ENCODE peak calls at places on chromosome 19, in eight cellular contexts. N, O, Y, V, S, H, Q and T are unnamed samples.

GRCh38 chr19:49145485-49146407 is 9.4 kb downstream of the HRC start:
- DNase-seq in N (peak), O (peak), Y (peak), V (peak), S (peak), H (peak), Q (peak), T (peak)

GRCh38 chr19:58560007-58560887 is 1.8 kb upstream of the UBE2M start:
- DNase-seq in N (no peak), O (no peak), Y (no peak), V (no peak), S (no peak), H (no peak), Q (no peak), T (no peak)

GRCh38 chr19:1009043-1009975 is 9.1 kb downstream of the GRIN3B start:
- DNase-seq in N (no peak), O (no peak), Y (no peak), V (no peak), S (no peak), H (no peak), Q (no peak), T (no peak)

GRCh38 chr19:1259873-1260748 is 9.0 kb upstream of the CIRBP start:
- DNase-seq in N (peak), O (no peak), Y (no peak), V (no peak), S (no peak), H (no peak), Q (peak), T (no peak)

GRCh38 chr19:3073159-3073563 is 10.9 kb upstream of the TLE5 start:
- DNase-seq in N (no peak), O (no peak), Y (no peak), V (peak), S (no peak), H (peak), Q (no peak), T (no peak)

GRCh38 chr19:47351545-47351944 is 2.4 kb downstream of the DHX34 start:
- DNase-seq in N (peak), O (no peak), Y (peak), V (peak), S (peak), H (peak), Q (no peak), T (peak)

GRCh38 chr19:58218899-58219298 is 9.8 kb upstream of the ZNF544 start:
- DNase-seq in N (peak), O (no peak), Y (no peak), V (peak), S (no peak), H (no peak), Q (peak), T (no peak)

GRCh38 chr19:30171795-30172642 is 200.2 kb upstream of the ZNF536 start:
- DNase-seq in N (no peak), O (no peak), Y (no peak), V (no peak), S (peak), H (no peak), Q (no peak), T (no peak)

GRCh38 chr19:34459614-34460013 is 21.9 kb upstream of the WTIP start:
- DNase-seq in N (no peak), O (no peak), Y (no peak), V (no peak), S (no peak), H (no peak), Q (no peak), T (no peak)

GRCh38 chr19:29528946-29529645 is 3.3 kb downstream of the VSTM2B start:
- DNase-seq in N (peak), O (no peak), Y (no peak), V (peak), S (no peak), H (no peak), Q (no peak), T (no peak)

GRCh38 chr19:37251308-37252229 is 33.6 kb downstream of the ZNF383 start:
- DNase-seq in N (no peak), O (peak), Y (no peak), V (peak), S (peak), H (peak), Q (peak), T (peak)

GRCh38 chr19:31725051-31725450 is 375.8 kb upstream of the TSHZ3 start:
- DNase-seq in N (no peak), O (no peak), Y (no peak), V (no peak), S (no peak), H (peak), Q (no peak), T (no peak)

GRCh38 chr19:56141416-56141992 is 417 bp downstream of the ZNF444 start:
- DNase-seq in N (peak), O (no peak), Y (no peak), V (no peak), S (peak), H (no peak), Q (peak), T (no peak)

GRCh38 chr19:32224371-32225244 is 120.8 kb upstream of the ZNF507 start:
- DNase-seq in N (peak), O (peak), Y (peak), V (no peak), S (peak), H (peak), Q (peak), T (peak)

GRCh38 chr19:1874554-1875185 is 10.6 kb downstream of the ABHD17A start:
- DNase-seq in N (peak), O (no peak), Y (no peak), V (peak), S (no peak), H (no peak), Q (no peak), T (no peak)

GRCh38 chr19:49496574-49497008 is 357 bp downstream of the RPS11 start:
- DNase-seq in N (no peak), O (no peak), Y (no peak), V (no peak), S (no peak), H (no peak), Q (no peak), T (no peak)

GRCh38 chr19:44847144-44848035 is 1.3 kb downstream of the NECTIN2 start:
- DNase-seq in N (no peak), O (no peak), Y (no peak), V (no peak), S (peak), H (peak), Q (no peak), T (peak)

GRCh38 chr19:54653181-54653809 is 9.5 kb upstream of the LILRB4 start:
- DNase-seq in N (peak), O (no peak), Y (no peak), V (peak), S (peak), H (peak), Q (no peak), T (no peak)

GRCh38 chr19:10037809-10038208 is 24.5 kb downstream of the RDH8 start:
- DNase-seq in N (no peak), O (no peak), Y (no peak), V (no peak), S (no peak), H (no peak), Q (no peak), T (no peak)